ENCODE peak calls at places on chromosome 1, in four cellular contexts. Q is fibroblast of the aortic adventitia; X is activated CD4-positive, alpha-beta memory T cell treated with anti-CD3 and anti-CD28 coated beads for 36 hours; D is nucleus accumbens. R is an unnamed sample.

GRCh38 chr1:39196244-39197215 is 8.0 kb upstream of the MACF1 start:
- DNase-seq in Q (peak; percentile 72), X (peak; percentile 78), D (no peak), R (no peak)

GRCh38 chr1:74689800-74690696 is 16.5 kb upstream of the ERICH3 start:
- DNase-seq in Q (peak; percentile 75), X (peak; percentile 42), D (peak; percentile 5), R (peak; percentile 59)

GRCh38 chr1:46492871-46493270 is 3.2 kb downstream of the DMBX1 start:
- DNase-seq in Q (no peak), X (no peak), D (no peak), R (no peak)

GRCh38 chr1:1208713-1209433 is 2.5 kb upstream of the TNFRSF18 start:
- DNase-seq in Q (no peak), X (peak; percentile 86), D (no peak), R (no peak)

GRCh38 chr1:185495898-185496297 is 178.9 kb upstream of the IVNS1ABP start:
- DNase-seq in Q (no peak), X (peak; percentile 16), D (no peak), R (no peak)

GRCh38 chr1:22024485-22025367 is 23.3 kb downstream of the CELA3A start:
- DNase-seq in Q (peak; percentile 86), X (peak; percentile 86), D (peak; percentile 27), R (peak; percentile 75)

GRCh38 chr1:6180215-6180577 is at the start of gene CHD5:
- DNase-seq in Q (no peak), X (no peak), D (no peak), R (peak; percentile 32)

GRCh38 chr1:8746554-8746953 is 70.9 kb downstream of the RERE start:
- DNase-seq in Q (peak; percentile 16), X (no peak), D (no peak), R (no peak)

R was measured in NCI-H146.